ENCODE peak calls at places on chromosome 11, in ten cellular contexts. N is AG04450, A is mammary epithelial cell, B is pancreas, F is endodermal cell, Z is psoas muscle, O is OCI-LY7, X is A549, L is omental fat pad, V is uterus. I is an unnamed sample.

GRCh38 chr11:113615098-113615497 is 91.0 kb downstream of the TMPRSS5 start:
- DNase-seq in N (no peak), A (no peak), B (no peak), F (peak; percentile 80), Z (no peak), O (no peak), X (no peak), L (no peak), V (no peak), I (no peak)

GRCh38 chr11:130587658-130588057 is 139.2 kb downstream of the ADAMTS15 start:
- DNase-seq in N (no peak), A (no peak), B (no peak), F (peak; percentile 11), Z (no peak), O (no peak), X (no peak), L (no peak), V (no peak), I (no peak)

GRCh38 chr11:74141274-74141695 is 29.5 kb downstream of the C2CD3 start:
- DNase-seq in N (no peak), A (peak; percentile 82), B (no peak), F (peak; percentile 52), Z (no peak), O (no peak), X (no peak), L (no peak), V (no peak), I (peak; percentile 45)

GRCh38 chr11:129951201-129951882 is 51.3 kb downstream of the PRDM10 start:
- DNase-seq in N (no peak), A (peak; percentile 80), B (no peak), F (no peak), Z (no peak), O (peak; percentile 36), X (no peak), L (no peak), V (no peak), I (no peak)

GRCh38 chr11:36452231-36452630 is 57.8 kb downstream of the TRAF6 start:
- DNase-seq in N (no peak), A (peak; percentile 19), B (no peak), F (no peak), Z (no peak), O (no peak), X (no peak), L (no peak), V (no peak), I (no peak)

GRCh38 chr11:123357990-123358827 is 71.9 kb upstream of the GRAMD1B start:
- DNase-seq in N (no peak), A (peak; percentile 13), B (peak; percentile 52), F (peak; percentile 72), Z (peak; percentile 56), O (no peak), X (no peak), L (no peak), V (no peak), I (no peak)

GRCh38 chr11:7281083-7281482 is 29.4 kb downstream of the SYT9 start:
- DNase-seq in N (no peak), A (peak; percentile 86), B (no peak), F (no peak), Z (no peak), O (no peak), X (no peak), L (no peak), V (no peak), I (no peak)

GRCh38 chr11:27213232-27213660 is 149.8 kb downstream of the CCDC34 start:
- DNase-seq in N (peak; percentile 79), A (peak; percentile 79), B (no peak), F (no peak), Z (no peak), O (no peak), X (no peak), L (no peak), V (no peak), I (peak; percentile 22)

GRCh38 chr11:118340437-118340836 is 2.1 kb downstream of the CD3D start:
- DNase-seq in N (no peak), A (no peak), B (no peak), F (no peak), Z (no peak), O (no peak), X (no peak), L (no peak), V (no peak), I (no peak)

GRCh38 chr11:102552447-102553200 is 22.1 kb upstream of the MMP7 start:
- DNase-seq in N (peak; percentile 7), A (peak; percentile 92), B (no peak), F (no peak), Z (no peak), O (no peak), X (peak; percentile 58), L (no peak), V (no peak), I (peak; percentile 62)

GRCh38 chr11:14774738-14775137 is 117.3 kb downstream of the CYP2R1 start:
- DNase-seq in N (no peak), A (peak; percentile 39), B (no peak), F (no peak), Z (no peak), O (no peak), X (no peak), L (no peak), V (no peak), I (no peak)

GRCh38 chr11:83070878-83071640 is 638 bp downstream of the RAB30 start:
- DNase-seq in N (no peak), A (no peak), B (peak; percentile 61), F (no peak), Z (peak; percentile 76), O (no peak), X (peak; percentile 39), L (no peak), V (peak; percentile 66), I (no peak)

GRCh38 chr11:121864660-121865059 is 251.4 kb downstream of the BLID start:
- DNase-seq in N (no peak), A (no peak), B (no peak), F (no peak), Z (no peak), O (no peak), X (no peak), L (no peak), V (no peak), I (no peak)

GRCh38 chr11:121873770-121874169 is 242.2 kb downstream of the BLID start:
- DNase-seq in N (no peak), A (no peak), B (no peak), F (no peak), Z (no peak), O (no peak), X (no peak), L (no peak), V (no peak), I (no peak)

GRCh38 chr11:121866822-121867221 is 249.2 kb downstream of the BLID start:
- DNase-seq in N (no peak), A (no peak), B (no peak), F (no peak), Z (no peak), O (no peak), X (no peak), L (no peak), V (no peak), I (no peak)

GRCh38 chr11:121869478-121869877 is 246.5 kb downstream of the BLID start:
- DNase-seq in N (no peak), A (no peak), B (no peak), F (peak; percentile 59), Z (no peak), O (no peak), X (no peak), L (no peak), V (no peak), I (no peak)

GRCh38 chr11:121870202-121871045 is 245.6 kb downstream of the BLID start:
- DNase-seq in N (no peak), A (no peak), B (no peak), F (no peak), Z (no peak), O (no peak), X (no peak), L (no peak), V (no peak), I (no peak)
- TF ChIP-seq CTCF in N (peak; percentile 24), A (no peak), B (no peak), F (peak; percentile 55), Z (no peak), O (no peak), X (no peak), L (no peak), V (no peak), I (no peak)

DNA sequence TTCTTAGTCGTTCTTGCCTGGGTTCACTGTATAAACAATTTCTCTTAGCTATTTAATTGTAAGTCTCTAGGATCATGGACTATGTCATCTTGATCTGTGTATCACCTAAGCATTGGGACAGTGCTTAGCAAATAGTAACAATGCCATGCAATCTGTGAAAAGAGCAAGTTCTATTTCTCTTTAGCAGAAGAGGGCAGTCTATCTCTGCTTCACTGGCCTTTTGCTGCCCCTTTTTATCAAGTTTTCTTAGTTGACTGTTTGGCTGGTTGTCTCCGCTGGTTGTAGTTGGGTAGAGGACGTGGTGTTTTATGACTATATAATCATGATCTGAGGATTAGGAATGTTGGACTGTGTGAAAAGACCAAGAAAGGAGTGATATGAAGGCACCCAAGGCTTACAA is 315.0 kb downstream of the JRKL start:
- DNase-seq in N (no peak), A (no peak), B (no peak), F (no peak), Z (no peak), O (no peak), X (no peak), L (no peak), V (no peak), I (no peak)
- TF ChIP-seq CTCF in N (peak; percentile 6), A (no peak), B (no peak), F (peak; percentile 62), Z (no peak), O (no peak), X (no peak), L (no peak), V (no peak), I (no peak)

GRCh38 chr11:64765291-64765803 is 5.6 kb upstream of the PYGM start:
- DNase-seq in N (no peak), A (no peak), B (peak; percentile 56), F (peak; percentile 83), Z (peak; percentile 74), O (no peak), X (no peak), L (no peak), V (no peak), I (no peak)
- TF ChIP-seq CTCF in N (peak; percentile 27), A (peak; percentile 21), B (no peak), F (peak; percentile 71), Z (peak; percentile 31), O (peak; percentile 47), X (no peak), L (no peak), V (peak; percentile 15), I (no peak)

DNA sequence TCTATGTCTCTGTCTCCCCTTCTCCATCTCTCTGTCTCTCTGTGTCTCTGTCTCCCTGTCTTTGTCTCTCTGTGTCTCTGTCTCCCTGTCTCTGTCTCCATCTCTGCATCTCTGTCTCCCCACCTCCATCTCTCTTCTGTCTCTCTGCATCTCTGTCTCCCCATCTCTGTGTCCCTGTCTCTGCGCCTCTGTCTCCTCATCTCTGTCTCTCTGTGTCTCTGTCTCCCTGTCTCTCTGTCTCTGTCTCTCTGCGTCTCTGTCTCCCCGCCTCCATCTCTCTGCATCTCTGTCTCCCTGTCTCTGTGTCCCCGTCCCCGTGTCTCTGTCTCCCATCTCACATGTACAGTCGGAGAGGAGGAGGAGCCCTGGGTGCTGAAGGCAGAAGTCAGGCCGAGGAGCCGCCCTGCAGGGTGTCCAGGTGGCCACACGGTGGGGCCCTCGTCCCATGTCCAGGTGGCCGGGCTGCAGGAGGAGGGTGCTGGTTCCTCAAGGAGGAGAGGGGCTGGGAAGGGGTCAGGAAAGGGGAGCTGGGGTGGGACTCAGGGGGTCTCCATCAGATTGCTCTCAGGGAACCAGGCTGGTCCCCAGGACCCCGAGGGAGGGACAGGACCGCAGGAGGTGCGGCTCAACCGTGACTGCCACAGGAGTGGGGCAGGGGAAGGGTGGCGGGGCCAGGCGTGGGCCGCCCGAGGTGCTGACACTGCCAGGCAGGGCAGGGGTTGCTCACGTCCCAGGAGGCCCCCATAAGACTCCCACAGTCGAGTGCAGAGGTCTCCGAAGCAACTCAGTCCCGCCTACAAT is 25.6 kb upstream of the TH start:
- DNase-seq in N (peak; percentile 20), A (peak; percentile 36), B (peak; percentile 90), F (peak; percentile 94), Z (peak; percentile 79), O (peak; percentile 63), X (peak; percentile 75), L (peak; percentile 36), V (peak; percentile 83), I (peak; percentile 90)
- TF ChIP-seq CTCF in N (peak; percentile 86), A (peak; percentile 92), B (peak; percentile 62), F (peak; percentile 87), Z (peak; percentile 70), O (peak; percentile 82), X (peak; percentile 82), L (no peak), V (peak; percentile 91), I (peak; percentile 89)

I was measured in Calu3.